ENCODE peak calls at places on chromosomes 3 and 15, in nine cellular contexts. F is BJ; S is naive thymus-derived CD4-positive, alpha-beta T cell; K is spleen; M is HCT116; R is heart right ventricle; U is tibial artery; D is lower lobe of right lung; I is endothelial cell of umbilical vein. A is an unnamed sample.

GRCh38 chr15:62173215-62173614 is 8.1 kb upstream of the C2CD4B start:
- DNase-seq in F (no peak), S (no peak), K (no peak), M (no peak), R (peak; percentile 38), U (no peak), D (peak; percentile 43), I (peak; percentile 97), A (no peak)

GRCh38 chr15:36152961-36153360 is 426.5 kb upstream of the CDIN1 start:
- DNase-seq in F (no peak), S (no peak), K (no peak), M (no peak), R (no peak), U (no peak), D (no peak), I (no peak), A (no peak)

GRCh38 chr3:86986666-86987420 is 4.1 kb downstream of the VGLL3 start:
- DNase-seq in F (no peak), S (no peak), K (no peak), M (no peak), R (no peak), U (no peak), D (no peak), I (no peak), A (no peak)

GRCh38 chr15:91865903-91866302 is 12.4 kb downstream of the SLCO3A1 start:
- DNase-seq in F (no peak), S (no peak), K (no peak), M (no peak), R (no peak), U (no peak), D (no peak), I (no peak), A (no peak)

GRCh38 chr3:58004972-58005371 is 3.2 kb upstream of the FLNB start:
- DNase-seq in F (no peak), S (no peak), K (no peak), M (no peak), R (no peak), U (no peak), D (no peak), I (no peak), A (peak; percentile 52)

GRCh38 chr15:92705693-92706618 is 50.4 kb upstream of the FAM174B start:
- DNase-seq in F (no peak), S (no peak), K (no peak), M (no peak), R (no peak), U (no peak), D (no peak), I (no peak), A (no peak)

GRCh38 chr3:20040476-20041196 is 390 bp downstream of the KAT2B start:
- DNase-seq in F (no peak), S (peak; percentile 52), K (peak; percentile 96), M (peak; percentile 34), R (peak; percentile 84), U (peak; percentile 90), D (peak; percentile 87), I (peak; percentile 54), A (peak; percentile 72)

GRCh38 chr15:52060511-52060910 is 41.5 kb downstream of the MAPK6 start:
- DNase-seq in F (no peak), S (no peak), K (no peak), M (no peak), R (no peak), U (no peak), D (no peak), I (no peak), A (no peak)

GRCh38 chr3:156898296-156898880 is 72.2 kb downstream of the LEKR1 start:
- DNase-seq in F (no peak), S (no peak), K (no peak), M (no peak), R (no peak), U (no peak), D (no peak), I (no peak), A (no peak)

GRCh38 chr3:11120091-11120845 is 34.0 kb upstream of the HRH1 start:
- DNase-seq in F (no peak), S (no peak), K (no peak), M (no peak), R (no peak), U (peak; percentile 80), D (no peak), I (no peak), A (no peak)

GRCh38 chr3:188169826-188170455 is 16.0 kb downstream of the LPP start:
- DNase-seq in F (no peak), S (no peak), K (no peak), M (no peak), R (no peak), U (no peak), D (no peak), I (no peak), A (no peak)

GRCh38 chr3:139044366-139045210 is at the start of gene PRR23C:
- DNase-seq in F (no peak), S (no peak), K (no peak), M (no peak), R (no peak), U (no peak), D (no peak), I (no peak), A (no peak)

GRCh38 chr3:106097817-106098410 is 229.1 kb upstream of the CBLB start:
- DNase-seq in F (no peak), S (no peak), K (no peak), M (no peak), R (no peak), U (no peak), D (no peak), I (no peak), A (no peak)

GRCh38 chr15:68553994-68554715 is 24.6 kb upstream of the CORO2B start:
- DNase-seq in F (no peak), S (peak; percentile 47), K (peak; percentile 71), M (peak; percentile 54), R (no peak), U (no peak), D (no peak), I (peak; percentile 59), A (peak; percentile 56)

GRCh38 chr15:57635300-57635944 is 43.7 kb downstream of the MYZAP start:
- DNase-seq in F (no peak), S (no peak), K (no peak), M (no peak), R (no peak), U (no peak), D (no peak), I (peak; percentile 24), A (peak; percentile 27)

GRCh38 chr15:35741395-35741794 is 195.4 kb upstream of the DPH6 start:
- DNase-seq in F (no peak), S (no peak), K (no peak), M (no peak), R (no peak), U (no peak), D (no peak), I (no peak), A (no peak)

GRCh38 chr15:100764778-100765457 is 114.7 kb upstream of the ALDH1A3 start:
- DNase-seq in F (no peak), S (no peak), K (peak; percentile 64), M (no peak), R (no peak), U (peak; percentile 55), D (no peak), I (peak; percentile 7), A (no peak)

GRCh38 chr3:1087066-1087555 is 5.7 kb upstream of the CNTN6 start:
- DNase-seq in F (no peak), S (no peak), K (no peak), M (no peak), R (no peak), U (peak; percentile 68), D (peak; percentile 68), I (no peak), A (no peak)

GRCh38 chr15:34362047-34362773 is 4.8 kb downstream of the LPCAT4 start:
- DNase-seq in F (no peak), S (no peak), K (no peak), M (no peak), R (no peak), U (no peak), D (no peak), I (peak; percentile 20), A (peak; percentile 98)

GRCh38 chr15:66515901-66516322 is 10.8 kb downstream of the ZWILCH start:
- DNase-seq in F (no peak), S (no peak), K (no peak), M (no peak), R (no peak), U (no peak), D (no peak), I (peak; percentile 35), A (no peak)
- H3K36me3 ChIP-seq in F (peaks cover 2% of the 10 kb centered on the region), S (peaks cover 14% of the 10 kb centered on the region), K (peaks cover 25% of the 10 kb centered on the region), M (peaks cover 13% of the 10 kb centered on the region), R (peaks cover 24% of the 10 kb centered on the region), U (peaks cover 11% of the 10 kb centered on the region), D (peaks cover 14% of the 10 kb centered on the region), I (peaks cover 1% of the 10 kb centered on the region), A (peaks cover under 1% of the 10 kb centered on the region)

GRCh38 chr3:52636673-52637072 is 49.0 kb downstream of the PBRM1 start:
- DNase-seq in F (no peak), S (no peak), K (no peak), M (peak; percentile 19), R (no peak), U (no peak), D (no peak), I (no peak), A (peak; percentile 52)
- H3K36me3 ChIP-seq in F (peaks cover 3% of the 10 kb centered on the region), S (peaks cover 47% of the 10 kb centered on the region), K (peaks cover 82% of the 10 kb centered on the region), M (peaks cover 25% of the 10 kb centered on the region), R (peaks cover 99% of the 10 kb centered on the region), U (peaks cover 71% of the 10 kb centered on the region), D (peaks cover 85% of the 10 kb centered on the region), I (peaks cover 12% of the 10 kb centered on the region), A (peaks cover 16% of the 10 kb centered on the region)

GRCh38 chr3:123684636-123685035 is 99.8 kb upstream of the HACD2 start:
- DNase-seq in F (no peak), S (no peak), K (no peak), M (no peak), R (no peak), U (peak; percentile 61), D (no peak), I (no peak), A (no peak)
- H3K36me3 ChIP-seq in F (peaks cover 51% of the 10 kb centered on the region), S (no peaks in the 10 kb centered on the region), K (no peaks in the 10 kb centered on the region), M (no peaks in the 10 kb centered on the region), R (no peaks in the 10 kb centered on the region), U (peaks cover 60% of the 10 kb centered on the region), D (peaks cover 31% of the 10 kb centered on the region), I (no peaks in the 10 kb centered on the region), A (no peaks in the 10 kb centered on the region)

DNA sequence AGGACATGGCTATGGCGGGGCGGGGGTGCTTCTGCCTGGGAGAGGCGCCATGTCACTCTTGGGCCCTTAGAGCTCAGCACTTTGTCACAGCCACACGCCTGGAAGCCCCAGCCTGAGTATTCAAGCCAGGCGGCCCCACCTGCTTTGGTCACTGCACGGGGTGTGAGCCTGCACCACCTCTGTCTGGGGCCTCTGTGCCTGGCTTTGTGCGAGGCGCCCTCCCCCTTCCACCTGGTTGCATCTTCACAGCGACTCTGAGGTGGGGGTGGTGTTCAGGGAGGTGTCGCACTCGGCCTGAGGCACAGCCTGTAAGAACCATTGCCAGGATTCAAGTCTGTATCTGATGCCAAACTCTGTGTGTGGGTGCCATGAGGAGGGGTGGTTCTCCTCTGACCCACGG is 24.1 kb downstream of the ACAD9 start:
- DNase-seq in F (no peak), S (no peak), K (no peak), M (no peak), R (no peak), U (peak; percentile 49), D (no peak), I (no peak), A (no peak)
- H3K36me3 ChIP-seq in F (peaks cover 57% of the 10 kb centered on the region), S (peaks cover 94% of the 10 kb centered on the region), K (peaks cover 100% of the 10 kb centered on the region), M (peaks cover 44% of the 10 kb centered on the region), R (peaks cover 100% of the 10 kb centered on the region), U (peaks cover 82% of the 10 kb centered on the region), D (peaks cover 100% of the 10 kb centered on the region), I (peaks cover 63% of the 10 kb centered on the region), A (peaks cover 25% of the 10 kb centered on the region)

GRCh38 chr3:112619295-112619694 is 21.6 kb downstream of the CCDC80 start:
- DNase-seq in F (no peak), S (no peak), K (no peak), M (no peak), R (no peak), U (no peak), D (no peak), I (no peak), A (no peak)
- H3K36me3 ChIP-seq in F (peaks cover 20% of the 10 kb centered on the region), S (no peaks in the 10 kb centered on the region), K (no peaks in the 10 kb centered on the region), M (no peaks in the 10 kb centered on the region), R (peaks cover 30% of the 10 kb centered on the region), U (peaks cover 30% of the 10 kb centered on the region), D (no peaks in the 10 kb centered on the region), I (peaks cover 8% of the 10 kb centered on the region), A (no peaks in the 10 kb centered on the region)

A was measured in small intestine.